ENCODE peak calls at places on chromosomes 5 and 9, in four cellular contexts. L, H, F and T are unnamed samples.

GRCh38 chr9:79817469-79818004 is 245.8 kb downstream of the TLE4 start:
- DNase-seq in F (no peak), H (no peak), L (no peak), T (no peak)

GRCh38 chr5:146098047-146098446 is 7.3 kb downstream of the PLAC8L1 start:
- DNase-seq in L (no peak), F (no peak), H (no peak), T (no peak)

GRCh38 chr5:54021413-54022155 is 288.8 kb downstream of the ARL15 start:
- DNase-seq in H (no peak), L (no peak), F (no peak), T (no peak)

GRCh38 chr5:145936401-145937131 is at the start of gene SH3RF2:
- DNase-seq in L (peak; percentile 65), F (peak; percentile 36), H (peak; percentile 48), T (peak; percentile 53)

GRCh38 chr5:163163858-163164257 is 273.5 kb upstream of the CCNG1 start:
- DNase-seq in H (no peak), L (no peak), F (no peak), T (no peak)

GRCh38 chr5:172146748-172147092 is 41.3 kb downstream of the STK10 start:
- DNase-seq in F (no peak), H (no peak), L (peak; percentile 14), T (no peak)

GRCh38 chr9:93267681-93268505 is 84.0 kb downstream of the WNK2 start:
- DNase-seq in H (no peak), L (peak; percentile 45), F (no peak), T (no peak)

GRCh38 chr5:65722575-65723424 is 795 bp downstream of the NLN start:
- DNase-seq in F (no peak), L (no peak), H (no peak), T (peak; percentile 29)

GRCh38 chr5:127981498-127981897 is 102.1 kb upstream of the SLC12A2 start:
- DNase-seq in F (no peak), H (no peak), L (no peak), T (no peak)

GRCh38 chr5:35476046-35476445 is 141.6 kb upstream of the SPEF2 start:
- DNase-seq in H (no peak), L (no peak), F (no peak), T (no peak)

GRCh38 chr9:5899292-5899691 is 8.6 kb downstream of the MLANA start:
- DNase-seq in H (no peak), L (no peak), F (no peak), T (no peak)

GRCh38 chr5:163789870-163790269 is 284.5 kb downstream of the MAT2B start:
- DNase-seq in L (no peak), F (no peak), H (no peak), T (no peak)

GRCh38 chr5:72459089-72459661 is 48.0 kb downstream of the ZNF366 start:
- DNase-seq in F (no peak), L (no peak), H (no peak), T (no peak)

GRCh38 chr5:181217805-181218065 is 5.3 kb upstream of the TRIM41 start:
- DNase-seq in L (no peak), H (no peak), F (no peak), T (no peak)

GRCh38 chr5:13698882-13699281 is 245.6 kb downstream of the DNAH5 start:
- DNase-seq in L (no peak), H (no peak), F (no peak), T (no peak)

GRCh38 chr5:143680672-143681259 is 131.2 kb upstream of the HMHB1 start:
- DNase-seq in H (no peak), L (no peak), F (no peak), T (no peak)

GRCh38 chr9:133515240-133515610 is 9.5 kb downstream of the MYMK start:
- DNase-seq in L (no peak), H (no peak), F (no peak), T (no peak)

GRCh38 chr5:154614125-154614524 is 136.1 kb upstream of the HAND1 start:
- DNase-seq in L (no peak), H (no peak), F (no peak), T (no peak)

GRCh38 chr5:146051678-146052077 is 53.7 kb downstream of the PLAC8L1 start:
- DNase-seq in H (no peak), F (peak; percentile 37), L (no peak), T (no peak)

GRCh38 chr5:158277276-158277675 is 418.3 kb upstream of the CLINT1 start:
- DNase-seq in H (no peak), L (no peak), F (no peak), T (no peak)

GRCh38 chr5:173941758-173942401 is 47.1 kb upstream of the C5orf47 start:
- DNase-seq in F (no peak), L (no peak), H (no peak), T (no peak)

GRCh38 chr9:3962467-3962866 is 337.4 kb downstream of the GLIS3 start:
- DNase-seq in H (no peak), L (no peak), F (peak; percentile 34), T (no peak)

GRCh38 chr5:113682497-113683136 is 169.1 kb downstream of the YTHDC2 start:
- DNase-seq in L (no peak), F (no peak), H (no peak), T (no peak)
- TF ChIP-seq CTCF in L (no peak), F (no peak), H (no peak), T (peak; percentile 51)

GRCh38 chr9:107890921-107891465 is 401.4 kb upstream of the KLF4 start:
- DNase-seq in F (no peak), H (no peak), L (no peak), T (no peak)
- TF ChIP-seq CTCF in F (no peak), H (no peak), L (no peak), T (no peak)

DNA sequence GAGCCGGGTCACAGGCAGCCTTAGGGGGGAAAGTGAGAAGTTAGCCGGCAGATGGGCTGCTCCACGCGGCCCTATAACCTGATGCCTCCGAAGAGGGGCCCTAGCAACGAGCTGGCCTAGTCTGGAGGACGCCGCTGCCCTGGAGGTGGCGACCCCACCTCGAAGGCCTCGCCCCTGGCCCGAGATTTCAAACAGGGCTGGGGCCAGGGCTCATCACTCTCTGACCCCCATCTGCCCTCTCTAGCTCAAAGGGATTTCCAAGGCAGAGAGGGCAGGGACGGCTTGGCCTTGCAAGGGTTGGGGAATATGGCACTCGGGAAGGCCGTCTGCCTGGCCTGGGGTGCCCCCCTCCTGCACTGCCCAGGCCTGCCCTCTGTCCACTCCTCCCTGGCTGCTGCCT is 25.4 kb upstream of the TIFAB start:
- DNase-seq in L (no peak), F (no peak), H (no peak), T (no peak)
- TF ChIP-seq CTCF in L (no peak), F (no peak), H (no peak), T (no peak)

DNA sequence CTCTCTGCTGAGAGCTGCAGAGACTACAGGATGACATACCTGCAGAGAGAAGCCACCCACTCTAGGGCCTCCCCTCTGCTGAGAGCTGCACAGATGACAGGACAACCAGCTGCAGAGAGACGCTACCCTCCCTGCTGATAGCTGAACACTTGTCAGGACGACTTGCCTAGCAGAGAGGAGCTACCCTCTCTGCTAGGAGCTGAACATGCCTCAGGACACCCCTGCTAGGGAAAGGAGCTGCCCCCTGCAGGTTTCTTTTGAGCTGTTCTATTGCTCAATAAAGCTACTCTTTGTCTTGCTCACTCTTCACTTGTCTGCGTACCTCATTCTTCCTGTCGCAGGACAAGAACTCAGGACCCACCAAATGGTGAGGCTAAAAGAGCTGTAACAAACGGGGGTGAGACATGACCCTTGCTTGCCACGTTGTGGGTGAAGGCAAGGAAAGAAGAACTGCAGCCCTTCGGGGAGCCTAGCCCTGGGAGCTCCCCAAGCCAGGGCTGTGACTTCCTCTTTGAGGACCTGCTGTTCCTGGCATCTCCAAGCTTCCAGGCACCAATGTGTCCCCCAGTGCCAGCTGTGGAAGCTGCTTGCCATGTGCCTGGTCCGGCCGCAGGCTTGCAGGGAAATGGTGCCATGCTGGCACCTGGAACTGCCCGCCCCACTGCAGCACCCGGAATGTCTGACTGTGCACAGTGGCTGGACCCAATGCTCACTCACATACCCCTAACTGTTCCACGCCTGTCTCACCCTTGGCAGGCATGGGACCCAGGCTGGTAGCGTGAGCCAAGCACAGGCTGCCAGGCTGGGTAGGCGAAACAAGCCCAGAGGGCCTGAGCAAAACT is 5.1 kb upstream of the TESK1 start:
- DNase-seq in H (no peak), F (no peak), L (no peak), T (no peak)
- TF ChIP-seq CTCF in H (peak; percentile 9), F (peak; percentile 16), L (no peak), T (no peak)

GRCh38 chr9:34988218-34989055 is 1.1 kb upstream of the DNAJB5 start:
- DNase-seq in H (no peak), L (no peak), F (no peak), T (no peak)
- TF ChIP-seq CTCF in H (no peak), L (no peak), F (no peak), T (no peak)

GRCh38 chr5:168776023-168776422 is 196.9 kb upstream of the PANK3 start:
- DNase-seq in L (no peak), H (no peak), F (no peak), T (no peak)
- TF ChIP-seq CTCF in L (no peak), H (no peak), F (no peak), T (no peak)

DNA sequence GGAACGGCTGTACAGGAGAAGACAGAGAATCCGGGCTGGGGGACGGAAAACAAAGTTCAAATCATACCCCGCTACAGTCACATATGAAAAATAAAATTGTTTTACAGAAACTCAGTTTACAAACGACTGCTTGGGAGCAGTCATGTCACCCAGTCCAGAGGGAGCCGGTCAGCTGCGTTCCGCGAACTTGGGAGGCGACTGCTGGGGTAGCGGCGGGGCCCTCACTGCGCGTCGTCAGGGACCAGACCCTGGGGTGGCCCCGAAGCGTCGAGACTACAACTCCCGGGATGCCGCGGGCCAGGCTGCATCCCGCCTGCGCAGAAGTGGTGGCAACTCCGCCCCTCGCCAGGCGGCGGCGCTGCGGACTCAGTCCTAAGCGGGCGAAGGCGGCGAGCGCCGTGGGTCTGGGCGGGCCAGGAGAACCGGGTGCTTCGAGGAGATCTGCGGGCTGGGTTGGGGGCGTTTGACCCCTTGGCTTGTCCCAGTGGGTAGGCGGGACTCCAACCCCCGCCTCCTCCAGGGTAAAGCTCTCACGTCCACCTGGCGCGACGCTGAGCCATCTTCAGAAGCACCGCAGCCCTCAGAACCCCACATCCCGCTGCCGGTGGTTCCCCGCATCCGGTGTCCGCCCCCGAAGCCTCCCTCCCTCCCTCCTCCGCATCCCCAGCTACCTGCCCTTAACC is 4.0 kb downstream of the SIT1 start:
- DNase-seq in H (peak; percentile 94), L (peak; percentile 95), F (peak; percentile 66), T (peak; percentile 92)
- TF ChIP-seq CTCF in H (peak; percentile 81), L (peak; percentile 89), F (peak; percentile 89), T (peak; percentile 89)

GRCh38 chr9:2243666-2244555 is 228.8 kb downstream of the SMARCA2 start:
- DNase-seq in H (no peak), F (no peak), L (no peak), T (no peak)
- TF ChIP-seq CTCF in H (no peak), F (no peak), L (no peak), T (no peak)

DNA sequence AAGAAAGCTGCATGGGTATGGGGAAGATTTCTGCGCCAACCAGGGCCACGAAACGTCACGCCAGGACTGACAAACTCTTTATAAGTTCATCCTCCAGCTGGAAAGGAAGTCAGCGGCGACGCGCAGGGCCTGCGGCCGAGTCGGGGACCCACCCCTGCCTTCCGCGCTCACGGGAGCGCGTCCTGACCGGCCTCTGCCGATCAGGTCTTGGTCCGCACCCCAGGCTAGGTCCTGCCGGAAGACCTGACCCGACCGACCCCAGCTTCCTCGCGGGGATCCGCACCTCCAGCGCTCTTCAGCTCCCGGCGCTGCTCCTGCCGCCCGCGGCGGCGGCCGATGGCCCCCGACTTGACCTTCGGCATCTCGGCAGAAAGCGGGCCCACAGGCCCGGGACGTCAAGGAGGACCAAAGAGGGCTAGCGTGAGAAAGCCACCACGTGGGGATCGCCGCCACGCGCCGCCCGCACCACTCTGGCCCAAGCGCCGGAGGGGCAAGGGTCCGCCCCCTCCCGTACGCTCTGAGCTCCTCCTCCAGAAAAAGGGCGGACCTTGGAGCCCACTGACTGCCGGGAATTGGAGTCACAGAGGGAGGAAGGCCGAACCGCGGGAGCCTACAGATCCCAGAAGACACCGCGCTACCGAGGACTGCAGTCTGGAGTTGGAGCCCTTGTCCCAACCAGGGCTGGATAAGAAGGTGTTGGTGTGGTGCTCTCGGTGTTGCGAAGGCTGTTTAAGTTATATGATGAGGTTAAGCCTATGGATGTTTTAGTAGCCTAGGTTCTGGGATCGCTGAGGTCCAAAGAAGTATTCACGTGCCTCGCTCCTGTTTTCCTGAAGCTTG is at the start of gene DIMT1:
- DNase-seq in L (peak; percentile 97), F (peak; percentile 93), H (peak; percentile 90), T (peak; percentile 87)
- TF ChIP-seq CTCF in L (no peak), F (no peak), H (no peak), T (no peak)